ENCODE peak calls at places on chromosomes 4 and X, in six cellular contexts. Y, I, J, D, F and V are unnamed samples.

GRCh38 chr4:186013404-186014186 is 55.4 kb upstream of the TLR3 start:
- DNase-seq in Y (no peak), I (no peak), J (no peak), D (no peak), F (no peak), V (no peak)

GRCh38 chr4:142549726-142550463 is 296.2 kb downstream of the INPP4B start:
- DNase-seq in Y (peak), I (no peak), J (no peak), D (peak), F (no peak), V (peak)

GRCh38 chr4:150852237-150852636 is 162.8 kb downstream of the LRBA start:
- DNase-seq in Y (no peak), I (no peak), J (no peak), D (peak), F (no peak), V (no peak)

GRCh38 chr4:38366451-38366850 is 297.5 kb upstream of the KLF3 start:
- DNase-seq in Y (peak), I (no peak), J (no peak), D (peak), F (no peak), V (no peak)

GRCh38 chr4:140049924-140050681 is 103.9 kb downstream of the MAML3 start:
- DNase-seq in Y (peak), I (no peak), J (no peak), D (peak), F (peak), V (peak)

GRCh38 chr4:6263541-6264540 is 5.8 kb upstream of the WFS1 start:
- DNase-seq in Y (peak), I (no peak), J (no peak), D (peak), F (peak), V (no peak)

GRCh38 chrX:20252392-20253231 is 14.1 kb downstream of the RPS6KA3 start:
- DNase-seq in Y (peak), I (peak), J (peak), D (peak), F (peak), V (no peak)

GRCh38 chr4:6767725-6768538 is 14.6 kb upstream of the KIAA0232 start:
- DNase-seq in Y (no peak), I (no peak), J (no peak), D (peak), F (no peak), V (no peak)

GRCh38 chr4:185394568-185395254 is 1.0 kb downstream of the LRP2BP start:
- DNase-seq in Y (peak), I (no peak), J (no peak), D (peak), F (no peak), V (no peak)

GRCh38 chr4:66555301-66555700 is 885.0 kb upstream of the EPHA5 start:
- DNase-seq in Y (no peak), I (no peak), J (no peak), D (no peak), F (no peak), V (no peak)

GRCh38 chr4:87108142-87108546 is 112.3 kb downstream of the KLHL8 start:
- DNase-seq in Y (peak), I (no peak), J (no peak), D (peak), F (no peak), V (no peak)

GRCh38 chrX:11787564-11787963 is 29.5 kb downstream of the MSL3 start:
- DNase-seq in Y (peak), I (peak), J (peak), D (peak), F (peak), V (no peak)

GRCh38 chrX:153861147-153861546 is 24.8 kb downstream of the L1CAM start:
- DNase-seq in Y (no peak), I (no peak), J (no peak), D (no peak), F (no peak), V (no peak)